ENCODE peak calls at places on chromosome 5, in eight cellular contexts. One of them, this sample, is unnamed.

GRCh38 chr5:42591026-42591425 is 165.6 kb upstream of the CCDC152 start:
- DNase-seq in HTR-8/SVneo: no peak
- DNase-seq in activated CD4-positive, alpha-beta T cell treated with anti-CD3 and anti-CD28 coated beads for 4 hours: no peak
- DNase-seq in T-helper 17 cell: no peak
- DNase-seq in fibroblast of the aortic adventitia: peak
- DNase-seq in choroid plexus epithelial cell: no peak
- DNase-seq in hippocampal formation: no peak
- DNase-seq in ecto neural progenitor cell: no peak
- DNase-seq in this sample: no peak

GRCh38 chr5:174549254-174549653 is 175.1 kb upstream of the MSX2 start:
- DNase-seq in activated CD4-positive, alpha-beta T cell treated with anti-CD3 and anti-CD28 coated beads for 4 hours: no peak
- DNase-seq in fibroblast of the aortic adventitia: peak
- DNase-seq in hippocampal formation: no peak
- DNase-seq in HTR-8/SVneo: no peak
- DNase-seq in T-helper 17 cell: no peak
- DNase-seq in choroid plexus epithelial cell: no peak
- DNase-seq in ecto neural progenitor cell: no peak
- DNase-seq in this sample: no peak

GRCh38 chr5:6704361-6704851 is 8.8 kb upstream of the TENT4A start:
- DNase-seq in activated CD4-positive, alpha-beta T cell treated with anti-CD3 and anti-CD28 coated beads for 4 hours: no peak
- DNase-seq in choroid plexus epithelial cell: peak
- DNase-seq in T-helper 17 cell: no peak
- DNase-seq in hippocampal formation: no peak
- DNase-seq in ecto neural progenitor cell: no peak
- DNase-seq in fibroblast of the aortic adventitia: peak
- DNase-seq in HTR-8/SVneo: no peak
- DNase-seq in this sample: peak

GRCh38 chr5:170540276-170540675 is 36.5 kb downstream of the KCNIP1 start:
- DNase-seq in HTR-8/SVneo: no peak
- DNase-seq in hippocampal formation: no peak
- DNase-seq in fibroblast of the aortic adventitia: no peak
- DNase-seq in T-helper 17 cell: no peak
- DNase-seq in ecto neural progenitor cell: no peak
- DNase-seq in choroid plexus epithelial cell: no peak
- DNase-seq in activated CD4-positive, alpha-beta T cell treated with anti-CD3 and anti-CD28 coated beads for 4 hours: no peak
- DNase-seq in this sample: no peak

GRCh38 chr5:72018158-72018803 is 89.0 kb upstream of the MAP1B start:
- DNase-seq in HTR-8/SVneo: peak
- DNase-seq in ecto neural progenitor cell: peak
- DNase-seq in activated CD4-positive, alpha-beta T cell treated with anti-CD3 and anti-CD28 coated beads for 4 hours: peak
- DNase-seq in choroid plexus epithelial cell: peak
- DNase-seq in T-helper 17 cell: peak
- DNase-seq in hippocampal formation: no peak
- DNase-seq in fibroblast of the aortic adventitia: peak
- DNase-seq in this sample: peak

GRCh38 chr5:5360878-5361520 is 61.5 kb upstream of the ICE1 start:
- DNase-seq in ecto neural progenitor cell: peak
- DNase-seq in HTR-8/SVneo: no peak
- DNase-seq in hippocampal formation: no peak
- DNase-seq in choroid plexus epithelial cell: no peak
- DNase-seq in fibroblast of the aortic adventitia: no peak
- DNase-seq in T-helper 17 cell: no peak
- DNase-seq in activated CD4-positive, alpha-beta T cell treated with anti-CD3 and anti-CD28 coated beads for 4 hours: no peak
- DNase-seq in this sample: no peak

GRCh38 chr5:113336975-113337374 is 97.8 kb downstream of the TSSK1B start:
- DNase-seq in hippocampal formation: peak
- DNase-seq in HTR-8/SVneo: peak
- DNase-seq in ecto neural progenitor cell: no peak
- DNase-seq in choroid plexus epithelial cell: peak
- DNase-seq in fibroblast of the aortic adventitia: peak
- DNase-seq in T-helper 17 cell: no peak
- DNase-seq in activated CD4-positive, alpha-beta T cell treated with anti-CD3 and anti-CD28 coated beads for 4 hours: no peak
- DNase-seq in this sample: peak

GRCh38 chr5:177545487-177546261 is 8.7 kb downstream of the FAM193B start:
- DNase-seq in activated CD4-positive, alpha-beta T cell treated with anti-CD3 and anti-CD28 coated beads for 4 hours: no peak
- DNase-seq in HTR-8/SVneo: no peak
- DNase-seq in hippocampal formation: no peak
- DNase-seq in T-helper 17 cell: no peak
- DNase-seq in choroid plexus epithelial cell: peak
- DNase-seq in ecto neural progenitor cell: no peak
- DNase-seq in fibroblast of the aortic adventitia: peak
- DNase-seq in this sample: no peak

GRCh38 chr5:179111267-179112207 is 51.4 kb downstream of the ZNF354C start:
- DNase-seq in hippocampal formation: no peak
- DNase-seq in choroid plexus epithelial cell: no peak
- DNase-seq in activated CD4-positive, alpha-beta T cell treated with anti-CD3 and anti-CD28 coated beads for 4 hours: no peak
- DNase-seq in T-helper 17 cell: no peak
- DNase-seq in fibroblast of the aortic adventitia: no peak
- DNase-seq in ecto neural progenitor cell: no peak
- DNase-seq in HTR-8/SVneo: no peak
- DNase-seq in this sample: no peak

GRCh38 chr5:149143470-149143869 is 2.2 kb downstream of the ABLIM3 start:
- DNase-seq in T-helper 17 cell: no peak
- DNase-seq in choroid plexus epithelial cell: peak
- DNase-seq in ecto neural progenitor cell: no peak
- DNase-seq in HTR-8/SVneo: no peak
- DNase-seq in hippocampal formation: no peak
- DNase-seq in activated CD4-positive, alpha-beta T cell treated with anti-CD3 and anti-CD28 coated beads for 4 hours: no peak
- DNase-seq in fibroblast of the aortic adventitia: peak
- DNase-seq in this sample: no peak

GRCh38 chr5:72248352-72249032 is 71.5 kb downstream of the MRPS27 start:
- DNase-seq in activated CD4-positive, alpha-beta T cell treated with anti-CD3 and anti-CD28 coated beads for 4 hours: no peak
- DNase-seq in HTR-8/SVneo: peak
- DNase-seq in T-helper 17 cell: no peak
- DNase-seq in ecto neural progenitor cell: no peak
- DNase-seq in fibroblast of the aortic adventitia: peak
- DNase-seq in hippocampal formation: peak
- DNase-seq in choroid plexus epithelial cell: peak
- DNase-seq in this sample: peak

GRCh38 chr5:68088302-68088701 is 127.3 kb upstream of the PIK3R1 start:
- DNase-seq in activated CD4-positive, alpha-beta T cell treated with anti-CD3 and anti-CD28 coated beads for 4 hours: no peak
- DNase-seq in T-helper 17 cell: no peak
- DNase-seq in HTR-8/SVneo: no peak
- DNase-seq in ecto neural progenitor cell: no peak
- DNase-seq in choroid plexus epithelial cell: peak
- DNase-seq in fibroblast of the aortic adventitia: peak
- DNase-seq in hippocampal formation: no peak
- DNase-seq in this sample: no peak

This sample was measured in H54.